ENCODE peak calls at places on chromosome X, in five cellular contexts. R is transverse colon, M is right lobe of liver, A is heart left ventricle, T is H1. W is an unnamed sample. For H3K4me1, the result is how much of the 10 kb centered on the place peaks cover.

GRCh38 chrX:114675365-114675764 is 91.5 kb downstream of the HTR2C start:
- DNase-seq in M (no peak), R (no peak), A (no peak), T (no peak), W (no peak)

GRCh38 chrX:93120805-93121204 is 552.6 kb downstream of the NAP1L3 start:
- DNase-seq in T (no peak), R (no peak), A (no peak), M (no peak), W (no peak)

GRCh38 chrX:13167444-13168207 is 123.2 kb upstream of the FAM9C start:
- DNase-seq in A (no peak), T (no peak), R (no peak), M (no peak), W (peak)

GRCh38 chrX:41095962-41096955 is 11.0 kb downstream of the USP9X start:
- DNase-seq in R (no peak), T (no peak), M (no peak), A (no peak), W (no peak)

GRCh38 chrX:1416327-1416784 is 24.4 kb upstream of the SLC25A6 start:
- DNase-seq in A (no peak), M (no peak), R (no peak), T (no peak), W (no peak)

GRCh38 chrX:148682206-148682605 is 181.8 kb downstream of the AFF2 start:
- DNase-seq in T (no peak), A (no peak), M (no peak), R (no peak), W (no peak)

GRCh38 chrX:346034-346813 is 27.6 kb upstream of the GTPBP6 start:
- DNase-seq in T (peak), M (no peak), R (no peak), A (peak), W (peak)

GRCh38 chrX:41705042-41705441 is 16.3 kb downstream of the GPR34 start:
- DNase-seq in T (no peak), M (no peak), A (no peak), R (no peak), W (no peak)

GRCh38 chrX:46601283-46601682 is 27.7 kb downstream of the CHST7 start:
- DNase-seq in M (no peak), A (no peak), T (no peak), R (no peak), W (no peak)

GRCh38 chrX:108186811-108187210 is 95.2 kb downstream of the ATG4A start:
- DNase-seq in R (no peak), A (no peak), T (no peak), M (no peak), W (no peak)

GRCh38 chrX:47749185-47749967 is 87.3 kb upstream of the ZNF81 start:
- DNase-seq in A (no peak), M (no peak), R (no peak), T (no peak), W (no peak)

GRCh38 chrX:138128025-138128671 is 562.2 kb downstream of the ZIC3 start:
- DNase-seq in A (no peak), M (no peak), T (peak), R (no peak), W (peak)

GRCh38 chrX:29841750-29842149 is 373.6 kb upstream of the MAGEB2 start:
- DNase-seq in R (no peak), M (no peak), T (no peak), A (no peak), W (no peak)

GRCh38 chrX:48520976-48521352 is 644 bp upstream of the EBP start:
- DNase-seq in M (no peak), T (no peak), R (no peak), A (no peak), W (no peak)

GRCh38 chrX:51332188-51332942 is at the start of gene NUDT10:
- DNase-seq in R (peak), A (peak), M (no peak), T (peak), W (peak)

GRCh38 chrX:40171513-40172168 is 73.9 kb upstream of the BCOR start:
- DNase-seq in M (no peak), R (no peak), A (no peak), T (peak), W (no peak)

GRCh38 chrX:3820170-3820569 is 106.7 kb upstream of the PRKX start:
- DNase-seq in T (no peak), R (no peak), M (no peak), A (no peak), W (no peak)

GRCh38 chrX:145464650-145465049 is 217.3 kb downstream of the SPANXN1 start:
- DNase-seq in T (no peak), R (no peak), A (no peak), M (no peak), W (no peak)

GRCh38 chrX:150767045-150767395 is 73.8 kb downstream of the MTMR1 start:
- DNase-seq in T (no peak), A (peak), M (no peak), R (no peak), W (peak)

GRCh38 chrX:107448625-107449468 is 605 bp upstream of the FRMPD3 start:
- DNase-seq in A (no peak), R (no peak), T (peak), M (no peak), W (no peak)

GRCh38 chrX:132615396-132616131 is 126.7 kb upstream of the MBNL3 start:
- DNase-seq in M (peak), R (peak), A (peak), T (peak), W (peak)

GRCh38 chrX:72003811-72004750 is 93.4 kb downstream of the NHSL2 start:
- DNase-seq in T (peak), M (no peak), R (no peak), A (peak), W (no peak)

GRCh38 chrX:38941675-38942074 is 140.4 kb downstream of the MID1IP1 start:
- DNase-seq in R (no peak), T (no peak), A (no peak), M (no peak), W (no peak)

GRCh38 chrX:135477576-135477975 is 42.9 kb upstream of the INTS6L start:
- DNase-seq in T (no peak), M (peak), R (peak), A (peak), W (peak)

GRCh38 chrX:63675716-63676115 is 109.3 kb downstream of the ARHGEF9 start:
- DNase-seq in A (no peak), R (no peak), T (no peak), M (no peak), W (no peak)

GRCh38 chrX:45710081-45710801 is 509.6 kb upstream of the DIPK2B start:
- DNase-seq in T (no peak), R (no peak), A (no peak), M (no peak), W (no peak)

GRCh38 chrX:41389311-41389888 is 55.4 kb downstream of the DDX3X start:
- DNase-seq in M (peak), R (peak), A (no peak), T (no peak), W (peak)

GRCh38 chrX:118824173-118824782 is 654 bp downstream of the ZCCHC12 start:
- DNase-seq in M (no peak), T (peak), R (no peak), A (no peak), W (no peak)

GRCh38 chrX:39891781-39892180 is 206.0 kb downstream of the BCOR start:
- DNase-seq in A (no peak), R (no peak), M (no peak), T (no peak), W (no peak)

GRCh38 chrX:40189018-40189417 is 91.3 kb upstream of the BCOR start:
- DNase-seq in T (no peak), M (no peak), R (no peak), A (no peak), W (no peak)

GRCh38 chrX:39935414-39936064 is 162.2 kb downstream of the BCOR start:
- DNase-seq in T (no peak), R (no peak), A (no peak), M (no peak), W (no peak)

GRCh38 chrX:21929209-21929608 is 11.3 kb upstream of the SMS start:
- DNase-seq in M (no peak), A (no peak), T (no peak), R (no peak), W (no peak)

GRCh38 chrX:21930986-21931385 is 9.5 kb upstream of the SMS start:
- DNase-seq in A (no peak), M (no peak), T (no peak), R (no peak), W (no peak)

GRCh38 chrX:21932277-21932996 is 8.1 kb upstream of the SMS start:
- DNase-seq in T (no peak), R (no peak), M (no peak), A (no peak), W (peak)

GRCh38 chrX:21926116-21926515 is 14.4 kb upstream of the SMS start:
- DNase-seq in M (no peak), R (no peak), A (no peak), T (no peak), W (no peak)

GRCh38 chrX:21926527-21927278 is 13.8 kb upstream of the SMS start:
- DNase-seq in A (no peak), M (no peak), T (no peak), R (no peak), W (peak)
- H3K27ac ChIP-seq in A (no peak), M (peak), T (no peak), R (no peak), W (peak)

DNA sequence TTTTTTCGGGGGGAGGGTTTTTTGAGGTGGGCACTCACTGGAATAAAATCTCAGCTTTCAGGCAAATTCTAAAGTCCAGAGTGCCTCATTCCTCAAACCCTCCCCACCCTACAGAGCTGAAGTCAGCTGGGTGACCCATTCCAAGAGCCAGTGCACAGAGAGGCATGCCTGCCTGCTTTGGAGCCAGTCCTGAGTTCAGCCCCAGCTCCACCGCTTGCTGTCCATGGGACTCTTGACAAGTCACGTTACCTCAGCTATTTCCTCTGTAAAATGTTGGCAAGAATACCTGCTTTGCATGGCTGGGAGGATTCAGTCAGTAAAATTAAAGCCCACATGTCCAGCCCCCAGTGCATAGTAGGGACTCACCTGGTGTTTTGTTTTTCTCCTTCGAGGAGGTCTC is 125.9 kb upstream of the PJA1 start:
- DNase-seq in M (no peak), T (no peak), R (no peak), A (no peak), W (no peak)
- H3K4me1 ChIP-seq in M (under half), T (under half), R (under half), A (under half), W (under half)

GRCh38 chrX:130170752-130171445 is 863 bp upstream of the RAB33A start:
- DNase-seq in A (peak), T (peak), R (peak), M (peak), W (peak)
- TF ChIP-seq POLR2A in A (no peak), T (no peak), R (no peak), M (no peak), W (no peak)

GRCh38 chrX:54416965-54417364 is 23.2 kb upstream of the TSR2 start:
- DNase-seq in R (no peak), A (no peak), M (no peak), T (no peak), W (no peak)
- H3K27ac ChIP-seq in R (no peak), A (no peak), M (no peak), T (no peak), W (no peak)

DNA sequence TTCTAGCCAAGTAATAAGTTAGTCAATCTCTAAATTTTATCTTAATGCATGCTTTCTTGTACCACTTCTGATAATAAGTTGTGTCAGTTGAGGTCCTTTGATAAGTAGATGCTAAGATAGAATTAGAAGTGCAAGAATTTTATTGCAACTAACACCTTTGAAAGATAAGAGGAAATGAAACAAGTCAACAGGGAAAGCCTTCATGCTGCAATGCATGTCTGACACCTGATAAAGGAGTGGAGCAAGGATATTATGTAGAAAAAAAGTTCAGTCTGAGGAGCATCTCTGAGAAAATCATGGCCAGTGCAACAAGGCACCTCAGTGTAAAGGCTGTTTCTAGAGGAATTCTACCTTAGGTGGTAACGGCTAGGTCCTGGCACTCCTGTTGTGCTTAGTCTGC is 210.7 kb upstream of the PPP1R2C start:
- DNase-seq in A (no peak), R (no peak), T (no peak), M (no peak), W (no peak)
- H3K4me1 ChIP-seq in A (under half), R (under half), T (under half), M (under half), W (under half)

GRCh38 chrX:153934473-153935325 is at the start of gene NAA10:
- DNase-seq in M (peak), A (peak), R (peak), T (peak), W (peak)
- TF ChIP-seq POLR2A in M (peak), A (peak), R (no peak), T (no peak), W (peak)

DNA sequence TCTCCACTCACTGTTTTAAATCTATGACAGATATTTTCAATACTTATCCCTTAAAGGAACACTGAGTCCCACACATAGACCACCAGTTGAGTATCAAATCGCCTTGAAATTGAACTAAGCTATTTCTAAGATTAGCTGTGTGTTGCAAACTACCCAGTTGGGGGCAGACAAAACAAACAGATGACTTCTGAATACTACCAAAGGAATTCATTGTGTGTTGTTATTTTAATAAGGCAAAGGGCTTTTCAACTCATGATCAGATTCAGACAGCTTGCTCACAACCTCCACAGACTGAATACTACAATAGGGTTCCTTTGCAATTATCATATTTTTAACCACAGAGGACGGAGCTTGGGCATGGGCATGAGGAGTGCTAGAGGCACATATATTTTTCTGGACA is 283.0 kb upstream of the GPC4 start:
- DNase-seq in M (no peak), R (no peak), T (no peak), A (no peak), W (no peak)
- H3K27ac ChIP-seq in M (no peak), R (no peak), T (no peak), A (no peak), W (no peak)

DNA sequence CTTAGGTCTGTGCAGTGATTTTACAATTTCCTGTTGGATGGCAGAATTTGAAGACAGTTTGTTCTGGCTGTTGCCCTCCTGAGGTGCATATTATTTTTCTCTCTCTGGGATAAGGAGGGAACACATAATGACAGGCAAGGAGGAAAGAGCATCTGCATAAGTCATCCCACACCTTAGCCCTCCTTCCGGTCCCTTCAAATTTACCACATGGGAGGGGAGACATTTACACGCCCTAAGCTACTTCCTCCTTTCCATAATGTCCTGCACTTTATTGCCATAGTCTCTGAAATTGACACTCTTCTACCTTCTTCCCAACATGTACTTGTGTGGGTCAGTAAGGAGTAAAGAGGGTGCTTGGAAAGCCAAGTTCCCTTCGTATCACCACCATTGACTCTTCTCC is 13.9 kb downstream of the SMPX start:
- DNase-seq in M (no peak), R (no peak), T (no peak), A (no peak), W (no peak)
- H3K4me1 ChIP-seq in M (under half), R (under half), T (under half), A (under half), W (under half)

W was measured in adrenal gland.